ENCODE peak calls at places on chromosomes 7 and 10, in seven cellular contexts. F, G, U, V, O, T and P are unnamed samples.

GRCh38 chr7:87627634-87627994 is 584 bp upstream of the RUNDC3B start:
- DNase-seq in F (no peak), G (peak; percentile 14), U (peak; percentile 46), V (no peak), O (no peak), T (no peak), P (no peak)

GRCh38 chr10:132690401-132690800 is 95.5 kb downstream of the NKX6-2 start:
- DNase-seq in F (peak; percentile 38), G (no peak), U (no peak), V (no peak), O (no peak), T (no peak), P (no peak)

GRCh38 chr7:44709945-44710596 is 38.6 kb upstream of the ZMIZ2 start:
- DNase-seq in F (no peak), G (no peak), U (no peak), V (no peak), O (no peak), T (no peak), P (no peak)

GRCh38 chr7:86963599-86964230 is 95.7 kb downstream of the ELAPOR2 start:
- DNase-seq in F (no peak), G (no peak), U (peak; percentile 36), V (no peak), O (peak; percentile 6), T (peak; percentile 20), P (no peak)

GRCh38 chr7:74429153-74429747 is 24.5 kb upstream of the GTF2IRD1 start:
- DNase-seq in F (no peak), G (no peak), U (peak; percentile 71), V (peak; percentile 68), O (peak; percentile 71), T (peak; percentile 23), P (no peak)

GRCh38 chr10:93061594-93062498 is 1.2 kb downstream of the CYP26C1 start:
- DNase-seq in F (no peak), G (no peak), U (peak; percentile 36), V (no peak), O (peak; percentile 27), T (no peak), P (no peak)

GRCh38 chr10:14670551-14671240 is 104.0 kb downstream of the FAM107B start:
- DNase-seq in F (no peak), G (peak; percentile 45), U (peak; percentile 61), V (no peak), O (no peak), T (no peak), P (no peak)

GRCh38 chr7:156558198-156558597 is 82.4 kb upstream of the RNF32 start:
- DNase-seq in F (no peak), G (no peak), U (peak; percentile 61), V (peak; percentile 29), O (peak; percentile 90), T (no peak), P (no peak)

GRCh38 chr10:92756233-92757065 is 66.7 kb downstream of the HHEX start:
- DNase-seq in F (no peak), G (no peak), U (no peak), V (no peak), O (no peak), T (no peak), P (no peak)

GRCh38 chr7:74012842-74013249 is 15.1 kb upstream of the ELN start:
- DNase-seq in F (no peak), G (no peak), U (no peak), V (peak; percentile 46), O (peak; percentile 42), T (no peak), P (no peak)

GRCh38 chr7:139771001-139771956 is 6.5 kb downstream of the HIPK2 start:
- DNase-seq in F (no peak), G (no peak), U (peak; percentile 68), V (peak; percentile 93), O (peak; percentile 89), T (no peak), P (no peak)

GRCh38 chr7:103446046-103446520 is at the start of gene SLC26A5:
- DNase-seq in F (peak; percentile 82), G (no peak), U (peak; percentile 22), V (no peak), O (no peak), T (peak; percentile 83), P (no peak)

GRCh38 chr10:91796332-91797076 is 1.7 kb upstream of the TNKS2 start:
- DNase-seq in F (peak; percentile 66), G (peak; percentile 48), U (no peak), V (no peak), O (no peak), T (peak; percentile 58), P (peak; percentile 29)

GRCh38 chr7:11607676-11608075 is 224.3 kb downstream of the THSD7A start:
- DNase-seq in F (no peak), G (peak; percentile 26), U (no peak), V (no peak), O (no peak), T (no peak), P (no peak)

GRCh38 chr10:111856631-111857030 is 326.9 kb downstream of the GPAM start:
- DNase-seq in F (no peak), G (no peak), U (peak; percentile 69), V (no peak), O (no peak), T (peak; percentile 27), P (no peak)

GRCh38 chr7:93813514-93813913 is 77.0 kb downstream of the TFPI2 start:
- DNase-seq in F (no peak), G (no peak), U (no peak), V (no peak), O (no peak), T (no peak), P (no peak)

GRCh38 chr7:133429371-133429770 is 176.5 kb downstream of the EXOC4 start:
- DNase-seq in F (no peak), G (no peak), U (no peak), V (no peak), O (no peak), T (no peak), P (no peak)

GRCh38 chr7:111903016-111903415 is 303.2 kb downstream of the DOCK4 start:
- DNase-seq in F (no peak), G (no peak), U (no peak), V (no peak), O (no peak), T (no peak), P (no peak)

GRCh38 chr7:27178366-27178765 is 4.2 kb upstream of the HOXA10 start:
- DNase-seq in F (peak; percentile 17), G (peak; percentile 65), U (peak; percentile 95), V (no peak), O (no peak), T (no peak), P (no peak)

GRCh38 chr7:47310020-47310419 is 271.9 kb downstream of the TNS3 start:
- DNase-seq in F (no peak), G (no peak), U (no peak), V (no peak), O (no peak), T (no peak), P (no peak)

GRCh38 chr10:26863677-26864076 is 2.9 kb upstream of the ABI1 start:
- DNase-seq in F (no peak), G (no peak), U (no peak), V (no peak), O (no peak), T (no peak), P (no peak)

GRCh38 chr7:20529260-20529659 is 86.2 kb upstream of the ABCB5 start:
- DNase-seq in F (no peak), G (no peak), U (no peak), V (no peak), O (no peak), T (no peak), P (no peak)

GRCh38 chr10:13146383-13146782 is 15.0 kb upstream of the MCM10 start:
- DNase-seq in F (no peak), G (no peak), U (peak; percentile 4), V (no peak), O (no peak), T (no peak), P (no peak)

GRCh38 chr10:77774940-77775391 is 137.4 kb upstream of the KCNMA1 start:
- DNase-seq in F (no peak), G (no peak), U (no peak), V (peak; percentile 12), O (peak; percentile 63), T (no peak), P (no peak)

DNA sequence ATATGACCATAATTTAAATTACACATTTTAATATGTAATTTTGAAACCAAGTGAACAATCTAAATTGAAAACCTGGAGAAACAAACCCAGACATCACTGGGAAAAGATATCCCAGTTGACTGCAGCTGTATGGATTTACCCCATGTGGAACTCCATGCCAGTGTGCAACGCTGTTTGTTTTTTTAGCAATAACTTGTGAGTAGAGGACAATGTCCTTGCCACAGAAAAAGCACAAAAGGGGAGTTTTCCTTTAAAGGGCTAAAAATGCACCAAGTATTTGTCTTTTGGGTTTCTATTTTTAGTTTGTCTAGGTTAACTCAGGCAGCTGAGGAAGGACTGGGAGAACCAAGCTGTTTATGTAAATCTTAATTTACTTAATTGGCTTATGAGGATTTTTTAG is 15.1 kb upstream of the COL17A1 start:
- DNase-seq in F (no peak), G (no peak), U (no peak), V (no peak), O (no peak), T (no peak), P (no peak)
- H3K27ac ChIP-seq in F (no peak overlapping the region), G (no peak overlapping the region), U (no peak overlapping the region), V (no peak overlapping the region), O (no peak overlapping the region), T (no peak overlapping the region), P (no peak overlapping the region)

GRCh38 chr10:98039690-98040381 is 9.4 kb upstream of the CRTAC1 start:
- DNase-seq in F (no peak), G (no peak), U (no peak), V (no peak), O (no peak), T (no peak), P (no peak)
- H3K27me3 ChIP-seq in F (peaks cover 49% of the 10 kb centered on the region), G (peaks cover 10% of the 10 kb centered on the region), U (peaks cover 49% of the 10 kb centered on the region), V (peaks cover 30% of the 10 kb centered on the region), O (peaks cover 30% of the 10 kb centered on the region), T (peaks cover 98% of the 10 kb centered on the region), P (peaks cover 11% of the 10 kb centered on the region)

DNA sequence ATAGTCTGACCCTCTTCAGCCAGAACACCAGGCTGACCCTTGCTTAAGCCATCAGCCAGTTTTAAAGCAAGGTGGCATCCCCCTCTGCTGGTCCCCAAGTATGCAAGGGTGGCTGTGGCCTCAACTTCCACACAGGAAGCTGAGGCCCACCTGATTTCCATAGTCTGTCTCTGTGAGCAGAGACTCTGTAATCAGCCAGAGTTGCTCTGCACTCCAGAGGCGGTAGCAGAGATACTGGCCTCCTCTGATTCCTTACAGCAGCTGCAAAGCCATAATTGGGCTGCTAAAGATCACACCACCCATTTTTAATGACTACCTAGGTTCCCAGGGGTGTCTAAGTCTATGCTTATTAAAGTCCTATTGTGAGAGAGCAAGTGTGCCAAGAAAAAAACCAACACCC is 1.8 kb downstream of the PDAP1 start:
- DNase-seq in F (no peak), G (no peak), U (no peak), V (no peak), O (no peak), T (no peak), P (no peak)
- H3K27ac ChIP-seq in F (no peak overlapping the region), G (no peak overlapping the region), U (no peak overlapping the region), V (no peak overlapping the region), O (no peak overlapping the region), T (no peak overlapping the region), P (no peak overlapping the region)

DNA sequence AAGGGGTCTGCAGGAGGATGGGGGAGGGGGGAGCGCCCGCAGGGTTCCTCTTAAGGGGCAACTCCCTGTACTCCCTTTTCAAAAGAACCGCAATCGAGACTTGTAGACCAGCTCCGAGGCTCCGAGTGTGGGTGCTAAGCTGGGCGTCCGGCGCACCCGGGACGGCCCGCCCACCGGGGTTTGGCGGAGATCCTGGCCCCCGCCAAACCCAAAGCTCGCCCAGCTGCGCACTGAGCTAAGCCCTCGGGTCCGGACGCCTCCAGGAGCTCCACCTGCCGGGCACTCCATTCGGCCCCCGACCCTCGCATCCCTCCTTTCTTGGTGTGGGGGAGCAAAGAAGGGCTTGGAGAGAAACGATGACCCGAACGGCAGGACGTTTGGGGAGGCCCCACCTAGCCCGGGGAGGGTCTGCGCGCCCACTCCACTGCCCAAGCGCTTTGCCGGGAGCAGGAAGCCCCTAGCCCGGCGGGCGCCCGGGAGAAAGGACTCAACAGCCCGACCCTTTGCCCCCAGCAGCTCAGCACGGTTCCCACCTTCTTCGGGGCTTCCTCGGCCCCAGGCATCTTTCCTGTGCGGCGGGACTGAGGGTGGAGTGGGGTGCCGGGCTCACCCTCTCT is 649 bp downstream of the AFAP1L2 start:
- DNase-seq in F (no peak), G (peak; percentile 59), U (peak; percentile 12), V (no peak), O (no peak), T (peak; percentile 75), P (no peak)
- H3K27me3 ChIP-seq in F (peaks cover 14% of the 10 kb centered on the region), G (no peaks in the 10 kb centered on the region), U (peaks cover 75% of the 10 kb centered on the region), V (peaks cover 18% of the 10 kb centered on the region), O (peaks cover 6% of the 10 kb centered on the region), T (peaks cover 67% of the 10 kb centered on the region), P (peaks cover 26% of the 10 kb centered on the region)